ENCODE peak calls at places on chromosomes 12 and 14, in five cellular contexts. O is OCI-LY7, Y is colonic mucosa, E is AG04450, T is cardiac fibroblast. L is an unnamed sample.

GRCh38 chr12:102539651-102540553 is 59.5 kb upstream of the IGF1 start:
- DNase-seq in E (peak), T (peak), Y (no peak), O (no peak), L (peak)

GRCh38 chr12:9699269-9699897 is 29.9 kb downstream of the CLEC2D start:
- DNase-seq in Y (no peak), T (no peak), E (no peak), O (no peak), L (no peak)

GRCh38 chr14:104864267-104865068 is 600 bp upstream of the CEP170B start:
- DNase-seq in E (no peak), T (no peak), O (no peak), Y (peak), L (no peak)

GRCh38 chr12:107560194-107560905 is 125.2 kb upstream of the PWP1 start:
- DNase-seq in O (no peak), E (no peak), Y (no peak), T (no peak), L (no peak)

GRCh38 chr12:89708793-89709156 is at the start of gene ATP2B1:
- DNase-seq in E (peak), Y (peak), T (peak), O (peak), L (peak)

GRCh38 chr14:95319312-95320075 is at the start of gene CLMN:
- DNase-seq in E (no peak), O (peak), T (peak), Y (peak), L (peak)

GRCh38 chr12:112353389-112353788 is 28.8 kb downstream of the HECTD4 start:
- DNase-seq in E (no peak), Y (no peak), O (no peak), T (peak), L (peak)

GRCh38 chr12:130451001-130451930 is 113.6 kb downstream of the PIWIL1 start:
- DNase-seq in O (no peak), T (no peak), Y (no peak), E (no peak), L (no peak)

GRCh38 chr12:65529771-65530435 is 251.4 kb downstream of the MSRB3 start:
- DNase-seq in T (no peak), O (no peak), Y (no peak), E (no peak), L (no peak)

GRCh38 chr14:68028075-68028474 is 208.5 kb downstream of the RAD51B start:
- DNase-seq in Y (no peak), E (no peak), T (no peak), O (no peak), L (no peak)

GRCh38 chr12:22256076-22256475 is 78.4 kb downstream of the ST8SIA1 start:
- DNase-seq in E (no peak), O (no peak), T (no peak), Y (no peak), L (no peak)

GRCh38 chr12:93166891-93167307 is 210.8 kb upstream of the NUDT4 start:
- DNase-seq in T (no peak), E (no peak), O (peak), Y (no peak), L (no peak)

GRCh38 chr12:1126089-1126488 is 135.1 kb downstream of the ERC1 start:
- DNase-seq in T (no peak), Y (no peak), O (no peak), E (no peak), L (no peak)

GRCh38 chr12:12387521-12387920 is 30.6 kb downstream of the BORCS5 start:
- DNase-seq in E (no peak), T (peak), O (no peak), Y (no peak), L (peak)

GRCh38 chr12:110345176-110345651 is 58.3 kb downstream of the ANAPC7 start:
- DNase-seq in T (no peak), E (no peak), O (no peak), Y (peak), L (no peak)

GRCh38 chr14:21025374-21026151 is 702 bp upstream of the NDRG2 start:
- DNase-seq in T (no peak), Y (peak), O (no peak), E (no peak), L (no peak)

GRCh38 chr14:86196476-86196875 is 666.5 kb downstream of the FLRT2 start:
- DNase-seq in O (no peak), Y (no peak), T (no peak), E (no peak), L (no peak)

GRCh38 chr14:105947599-105947998 is 421.2 kb downstream of the TMEM121 start:
- DNase-seq in O (no peak), E (no peak), T (no peak), Y (no peak), L (no peak)

GRCh38 chr14:105436891-105437722 is 17.5 kb downstream of the MTA1 start:
- DNase-seq in E (no peak), O (peak), T (no peak), Y (peak), L (no peak)

GRCh38 chr14:32702571-32702970 is 236.1 kb upstream of the NPAS3 start:
- DNase-seq in T (peak), O (peak), E (no peak), Y (peak), L (peak)

GRCh38 chr14:21093769-21094681 is 4.4 kb downstream of the ZNF219 start:
- DNase-seq in Y (peak), E (no peak), O (no peak), T (no peak), L (no peak)

GRCh38 chr12:6263931-6264330 is 46.6 kb upstream of the PLEKHG6 start:
- DNase-seq in T (no peak), O (no peak), E (no peak), Y (no peak), L (no peak)

GRCh38 chr12:46364777-46365580 is 7.6 kb downstream of the SLC38A2 start:
- DNase-seq in O (no peak), T (peak), E (no peak), Y (peak), L (peak)

GRCh38 chr12:75208851-75209781 is 523 bp downstream of the KCNC2 start:
- DNase-seq in E (peak), Y (no peak), O (no peak), T (peak), L (peak)

GRCh38 chr12:52867636-52868035 is 18.8 kb upstream of the KRT78 start:
- DNase-seq in Y (peak), T (no peak), E (no peak), O (no peak), L (no peak)

GRCh38 chr12:25482637-25483036 is 70.4 kb downstream of the LMNTD1 start:
- DNase-seq in E (no peak), T (no peak), O (no peak), Y (no peak), L (peak)

GRCh38 chr12:110689601-110690430 is 901 bp upstream of the HVCN1 start:
- DNase-seq in E (no peak), Y (peak), O (peak), T (peak), L (peak)

GRCh38 chr14:63388766-63389431 is 70.2 kb upstream of the GPHB5 start:
- DNase-seq in O (peak), E (peak), T (peak), Y (peak), L (peak)

GRCh38 chr14:83294941-83295340 is 1761.3 kb upstream of the SEL1L start:
- DNase-seq in Y (no peak), E (no peak), T (peak), O (no peak), L (peak)

GRCh38 chr12:110135012-110135411 is 10.9 kb downstream of the IFT81 start:
- DNase-seq in O (peak), T (peak), E (peak), Y (no peak), L (peak)

GRCh38 chr14:94384342-94384741 is 4.1 kb downstream of the SERPINA1 start:
- DNase-seq in T (no peak), O (no peak), E (no peak), Y (no peak), L (no peak)

GRCh38 chr12:105382771-105383632 is 52.5 kb downstream of the C12orf75 start:
- DNase-seq in Y (peak), O (peak), T (peak), E (peak), L (peak)

GRCh38 chr12:83823386-83824045 is 1089.1 kb downstream of the SLC6A15 start:
- DNase-seq in T (peak), Y (peak), E (no peak), O (peak), L (no peak)

GRCh38 chr14:100708349-100709217 is 18.1 kb upstream of the DLK1 start:
- DNase-seq in T (no peak), E (no peak), O (no peak), Y (peak), L (no peak)

GRCh38 chr12:114476159-114476558 is 70.2 kb upstream of the TBX5 start:
- DNase-seq in O (no peak), E (peak), T (peak), Y (no peak), L (peak)

GRCh38 chr14:71803539-71804260 is 128.5 kb upstream of the RGS6 start:
- DNase-seq in Y (no peak), T (peak), E (peak), O (peak), L (peak)

GRCh38 chr14:77248666-77249065 is 22.3 kb downstream of the NGB start:
- DNase-seq in Y (no peak), T (peak), O (no peak), E (no peak), L (no peak)

GRCh38 chr14:91796622-91797347 is 64.9 kb upstream of the CATSPERB start:
- DNase-seq in T (peak), Y (no peak), E (no peak), O (no peak), L (peak)

GRCh38 chr12:65830305-65830704 is 6.0 kb downstream of the HMGA2 start:
- DNase-seq in Y (no peak), O (no peak), T (peak), E (no peak), L (no peak)

DNA sequence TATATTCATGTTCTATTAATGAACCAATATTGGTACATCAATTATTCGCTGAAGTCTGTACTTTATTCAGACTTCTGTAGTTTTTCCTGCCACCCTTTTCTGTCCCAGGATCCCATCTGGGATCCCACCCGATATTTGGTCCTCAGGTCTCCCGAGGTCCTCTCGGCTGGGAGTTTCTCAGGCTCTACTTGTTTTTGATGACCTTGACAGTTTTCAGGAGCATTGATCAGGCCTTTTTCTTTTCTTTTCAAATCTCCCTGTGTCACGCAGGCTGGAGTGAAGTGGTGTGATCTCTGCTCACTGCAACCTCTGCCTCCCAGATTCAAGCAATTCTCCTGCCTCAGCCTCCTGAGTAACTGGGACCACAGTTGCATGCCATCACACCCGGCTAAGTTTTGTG is 11.2 kb downstream of the BRI3BP start:
- DNase-seq in Y (no peak), T (no peak), E (no peak), O (no peak), L (no peak)
- TF ChIP-seq CTCF in Y (no peak), T (no peak), E (no peak), O (no peak), L (no peak)

GRCh38 chr14:50786821-50787464 is 44.0 kb downstream of the NIN start:
- DNase-seq in E (no peak), O (peak), T (no peak), Y (no peak), L (no peak)
- H3K4me3 ChIP-seq in E (no peak), O (peak), T (no peak), Y (no peak), L (no peak)

GRCh38 chr14:99122521-99123125 is 149.4 kb downstream of the BCL11B start:
- DNase-seq in Y (peak), E (no peak), T (no peak), O (no peak), L (no peak)
- TF ChIP-seq CTCF in Y (no peak), E (no peak), T (no peak), O (no peak), L (no peak)

DNA sequence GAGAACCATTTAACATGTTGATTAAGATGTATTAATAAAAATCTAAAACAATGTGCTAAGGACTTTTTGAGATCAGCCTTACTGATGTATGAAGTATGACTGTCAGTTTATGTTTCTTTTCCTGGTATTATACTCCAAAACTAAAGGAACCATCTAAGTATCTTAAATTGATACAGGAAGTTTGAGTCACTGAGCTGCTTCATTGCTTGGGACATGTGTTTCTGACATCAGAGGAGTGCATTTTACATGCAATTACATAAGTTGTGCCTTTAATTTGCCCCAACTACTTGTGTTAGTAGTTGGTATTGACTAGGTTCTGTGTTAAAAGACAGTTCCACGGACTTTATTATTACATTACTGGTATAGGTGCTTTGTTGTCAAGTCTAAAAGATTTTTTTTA is 50.9 kb downstream of the PROX2 start:
- DNase-seq in T (peak), O (peak), Y (no peak), E (no peak), L (peak)
- H3K4me3 ChIP-seq in T (no peak), O (no peak), Y (no peak), E (no peak), L (no peak)

DNA sequence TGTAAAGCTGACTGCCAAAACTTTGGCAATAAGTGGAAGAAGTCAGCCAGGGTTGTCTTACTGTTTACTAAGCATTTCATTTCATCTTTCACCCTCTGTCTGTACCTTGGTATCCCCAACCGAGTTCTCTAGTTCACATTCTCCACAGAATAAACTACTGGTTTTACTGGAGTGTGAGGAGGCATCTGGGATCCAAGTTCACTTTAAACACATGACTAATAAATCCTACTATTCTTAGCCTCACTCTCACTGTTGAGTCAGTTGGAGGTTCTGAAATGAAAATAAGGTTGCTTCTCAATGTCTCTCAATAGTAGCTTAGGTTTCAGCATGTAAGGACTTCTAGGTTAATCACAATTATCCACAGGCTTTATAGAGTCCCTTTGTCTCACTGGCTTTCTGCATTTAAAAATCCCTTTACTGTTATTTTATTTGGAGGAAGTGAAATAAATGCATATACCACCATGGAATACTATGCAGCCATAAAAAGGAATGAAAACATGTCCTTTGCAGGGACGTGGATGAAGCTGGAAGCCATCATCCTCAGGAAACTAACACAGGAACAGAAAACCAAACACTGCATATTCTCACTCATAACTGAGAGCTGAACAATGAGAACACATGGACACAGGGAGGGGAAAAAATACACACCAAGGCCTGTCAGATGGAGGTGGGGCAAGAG is 95.8 kb downstream of the EPS8 start:
- DNase-seq in T (peak), O (no peak), E (peak), Y (no peak), L (no peak)
- TF ChIP-seq CTCF in T (no peak), O (no peak), E (no peak), Y (no peak), L (no peak)

L was measured in AG10803.